ENCODE peak calls at places on chromosomes 1 and 21, in four cellular contexts. A is cardiac muscle cell; S is CD8-positive, alpha-beta memory T cell; O is uterus. E is an unnamed sample.

GRCh38 chr1:60972841-60973364 is 109.5 kb upstream of the NFIA start:
- DNase-seq in O (no peak), A (no peak), S (no peak), E (no peak)

GRCh38 chr1:229137274-229137673 is 133.6 kb upstream of the RAB4A start:
- DNase-seq in S (no peak), A (no peak), O (no peak), E (no peak)

GRCh38 chr1:27331922-27332321 is 9.9 kb upstream of the SYTL1 start:
- DNase-seq in A (no peak), S (no peak), O (no peak), E (no peak)

GRCh38 chr1:48560577-48560976 is 88.6 kb upstream of the SPATA6 start:
- DNase-seq in S (no peak), O (no peak), A (no peak), E (no peak)

GRCh38 chr21:29164330-29164942 is 34.0 kb downstream of the MAP3K7CL start:
- DNase-seq in S (no peak), O (no peak), A (peak; percentile 52), E (peak; percentile 45)

GRCh38 chr1:232841823-232842565 is 36.8 kb downstream of the MAP10 start:
- DNase-seq in O (no peak), A (no peak), S (no peak), E (no peak)

GRCh38 chr1:50080904-50081586 is 27.7 kb upstream of the ELAVL4 start:
- DNase-seq in O (no peak), A (no peak), S (no peak), E (peak; percentile 51)

GRCh38 chr1:208185801-208186201 is 58.4 kb downstream of the PLXNA2 start:
- DNase-seq in O (no peak), A (no peak), S (no peak), E (peak; percentile 65)

GRCh38 chr1:204442376-204443259 is 31.0 kb upstream of the PPP1R15B start:
- DNase-seq in S (no peak), A (no peak), O (no peak), E (no peak)

GRCh38 chr1:22142315-22143064 is 407 bp downstream of the WNT4 start:
- DNase-seq in O (no peak), S (no peak), A (peak; percentile 53), E (no peak)

GRCh38 chr1:115168026-115168425 is 78.7 kb upstream of the TSPAN2 start:
- DNase-seq in O (no peak), A (no peak), S (no peak), E (no peak)

GRCh38 chr1:115173151-115173550 is 83.8 kb upstream of the TSPAN2 start:
- DNase-seq in A (no peak), O (no peak), S (no peak), E (no peak)

GRCh38 chr1:115170972-115171392 is 81.7 kb upstream of the TSPAN2 start:
- DNase-seq in S (no peak), O (no peak), A (no peak), E (no peak)

GRCh38 chr1:115172270-115172669 is 83.0 kb upstream of the TSPAN2 start:
- DNase-seq in O (no peak), S (no peak), A (no peak), E (no peak)

DNA sequence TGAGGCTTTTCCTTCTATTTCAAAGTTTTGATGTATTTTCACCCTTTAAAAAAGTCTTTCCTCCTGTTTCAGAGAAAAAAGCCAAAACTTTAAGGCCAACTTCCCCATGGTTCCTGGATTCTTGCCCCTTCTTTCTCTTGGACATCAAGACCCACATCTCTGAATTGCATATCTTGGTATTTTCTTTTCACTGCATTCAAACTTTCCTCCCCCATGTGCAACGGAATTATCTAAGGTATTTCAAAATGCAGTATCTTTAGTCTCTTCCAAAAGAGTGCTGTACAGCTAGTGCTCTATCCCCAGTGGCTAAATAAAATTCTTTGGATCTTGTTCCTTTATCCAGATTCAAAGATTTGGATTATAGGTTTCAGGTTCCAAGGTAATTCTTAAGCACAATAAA is 81.1 kb upstream of the TSPAN2 start:
- DNase-seq in O (no peak), S (no peak), A (no peak), E (no peak)
- H3K27ac ChIP-seq in O (no peak overlapping the region), S (no peak overlapping the region), A (no peak overlapping the region), E (no peak overlapping the region)

GRCh38 chr1:209319549-209319948 is 264.0 kb upstream of the CAMK1G start:
- DNase-seq in S (no peak), A (no peak), O (no peak), E (no peak)

GRCh38 chr1:209316929-209317328 is 266.6 kb upstream of the CAMK1G start:
- DNase-seq in S (no peak), A (no peak), O (no peak), E (peak; percentile 2)

GRCh38 chr1:209323743-209324142 is 259.8 kb upstream of the CAMK1G start:
- DNase-seq in A (no peak), O (no peak), S (no peak), E (no peak)

GRCh38 chr1:209318302-209319056 is 265.0 kb upstream of the CAMK1G start:
- DNase-seq in O (no peak), S (no peak), A (no peak), E (no peak)

GRCh38 chr1:209319057-209319432 is 264.5 kb upstream of the CAMK1G start:
- DNase-seq in S (no peak), A (no peak), O (no peak), E (no peak)
- H3K27ac ChIP-seq in S (no peak overlapping the region), A (no peak overlapping the region), O (no peak overlapping the region), E (no peak overlapping the region)

GRCh38 chr1:23923592-23924495 is 10.7 kb upstream of the CNR2 start:
- DNase-seq in A (no peak), S (no peak), O (no peak), E (no peak)

GRCh38 chr1:23925279-23925678 is 12.1 kb upstream of the CNR2 start:
- DNase-seq in S (no peak), O (no peak), A (no peak), E (no peak)

GRCh38 chr1:23924601-23925000 is 11.4 kb upstream of the CNR2 start:
- DNase-seq in S (no peak), A (no peak), O (no peak), E (no peak)

GRCh38 chr1:23927097-23927496 is 13.9 kb upstream of the CNR2 start:
- DNase-seq in S (no peak), O (no peak), A (no peak), E (no peak)

GRCh38 chr1:23922321-23922943 is 9.3 kb upstream of the CNR2 start:
- DNase-seq in O (peak; percentile 23), A (no peak), S (no peak), E (no peak)
- H3K27ac ChIP-seq in O (peak overlapping the region; percentile 37), A (no peak overlapping the region), S (no peak overlapping the region), E (no peak overlapping the region)

GRCh38 chr1:23627065-23627464 is 64.5 kb upstream of the RPL11 start:
- DNase-seq in S (no peak), A (no peak), O (no peak), E (peak; percentile 88)

GRCh38 chr1:23625459-23625858 is 66.1 kb upstream of the RPL11 start:
- DNase-seq in A (no peak), S (no peak), O (no peak), E (no peak)

GRCh38 chr1:23622284-23622683 is 63.0 kb upstream of the ID3 start:
- DNase-seq in O (no peak), S (no peak), A (no peak), E (no peak)

GRCh38 chr1:23625929-23626535 is 65.6 kb upstream of the RPL11 start:
- DNase-seq in A (no peak), O (no peak), S (no peak), E (no peak)

DNA sequence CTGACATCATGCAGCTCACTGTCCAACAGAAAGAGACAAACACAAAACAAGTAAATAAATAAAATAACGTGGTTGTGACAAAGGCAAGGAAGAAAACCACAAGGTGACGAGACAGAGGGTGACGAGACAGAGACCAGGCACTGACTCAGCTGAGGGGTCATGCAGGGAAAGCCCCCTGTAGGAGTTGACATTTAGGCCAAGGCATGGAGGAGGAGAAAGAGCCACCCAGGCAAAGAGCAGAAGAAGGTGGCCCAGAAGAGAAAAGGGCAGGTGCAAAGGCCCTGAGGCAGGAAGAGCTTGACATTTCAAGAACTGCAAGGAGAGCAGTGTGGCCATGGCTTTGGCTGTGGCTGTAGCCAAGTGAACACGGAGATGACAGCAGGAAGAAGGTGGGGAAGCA is 65.1 kb upstream of the ID3 start:
- DNase-seq in O (no peak), A (no peak), S (no peak), E (no peak)
- H3K27ac ChIP-seq in O (no peak overlapping the region), A (no peak overlapping the region), S (no peak overlapping the region), E (peak overlapping the region; percentile 31)

GRCh38 chr1:119660253-119661078 is 12.4 kb upstream of the ZNF697 start:
- DNase-seq in O (no peak), S (no peak), A (no peak), E (no peak)
- H3K27ac ChIP-seq in O (no peak overlapping the region), S (no peak overlapping the region), A (no peak overlapping the region), E (no peak overlapping the region)

DNA sequence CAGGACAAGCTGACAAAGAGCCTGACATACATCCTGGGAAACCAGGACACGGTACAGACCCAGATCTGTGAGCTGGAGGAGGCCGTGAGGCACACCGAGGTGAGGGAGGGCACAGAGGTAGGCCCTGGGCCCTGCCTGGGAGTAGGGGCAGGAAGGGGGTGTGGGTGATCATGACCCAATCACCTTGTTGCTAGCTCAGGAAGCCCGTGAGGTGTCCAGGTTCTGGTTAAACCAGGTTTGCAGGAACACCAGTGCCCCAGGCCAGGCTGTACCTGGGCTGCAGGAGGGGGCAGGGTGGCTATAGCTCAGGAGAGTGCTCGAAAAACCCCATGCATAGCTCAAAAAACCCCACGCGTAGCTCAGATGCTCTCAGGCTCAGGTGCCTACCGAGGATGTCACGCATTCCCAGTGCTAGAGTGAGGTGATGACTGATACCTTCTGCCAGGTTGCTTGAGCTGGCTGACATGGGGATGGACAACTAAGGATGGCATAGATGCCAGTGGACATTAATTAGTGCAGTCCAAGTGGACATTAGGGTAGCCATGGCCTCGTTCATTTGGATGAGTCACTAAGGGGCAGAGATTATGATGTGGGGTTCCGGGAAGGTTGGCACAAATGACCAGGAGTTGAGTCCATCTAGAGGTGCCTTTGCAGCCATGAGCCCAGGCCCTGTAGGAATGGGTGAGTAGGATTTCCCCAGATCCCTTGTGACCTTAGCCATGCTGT is 3.7 kb downstream of the TRIM46 start:
- DNase-seq in A (no peak), S (no peak), O (no peak), E (no peak)
- H3K27ac ChIP-seq in A (no peak overlapping the region), S (no peak overlapping the region), O (no peak overlapping the region), E (no peak overlapping the region)

GRCh38 chr1:3323021-3323790 is 131.3 kb upstream of the ARHGEF16 start:
- DNase-seq in O (no peak), A (no peak), S (no peak), E (no peak)

GRCh38 chr1:3319874-3320245 is 134.6 kb upstream of the ARHGEF16 start:
- DNase-seq in O (peak; percentile 34), S (no peak), A (peak; percentile 65), E (peak; percentile 60)

GRCh38 chr1:3320246-3321152 is 134.0 kb upstream of the ARHGEF16 start:
- DNase-seq in O (no peak), S (no peak), A (no peak), E (no peak)

GRCh38 chr1:3322440-3323020 is 131.9 kb upstream of the ARHGEF16 start:
- DNase-seq in O (no peak), A (no peak), S (no peak), E (no peak)

GRCh38 chr1:3321559-3322439 is 132.7 kb upstream of the ARHGEF16 start:
- DNase-seq in O (no peak), A (no peak), S (no peak), E (no peak)
- H3K27ac ChIP-seq in O (no peak overlapping the region), A (peak overlapping the region; percentile 89), S (no peak overlapping the region), E (no peak overlapping the region)